ENCODE peak calls at places on chromosomes 4 and X, in five cellular contexts. I is fibroblast of villous mesenchyme, R is tibial nerve, Z is lung, U is sigmoid colon. Q is an unnamed sample.

GRCh38 chr4:113293043-113293560 is 243.6 kb downstream of the ANK2 start:
- DNase-seq in Z (no peak), R (no peak), U (peak), I (peak), Q (no peak)

GRCh38 chr4:80138556-80139538 is 58.5 kb upstream of the PRDM8 start:
- DNase-seq in U (no peak), R (no peak), I (peak), Z (no peak), Q (no peak)

GRCh38 chrX:20591246-20591645 is 324.5 kb upstream of the RPS6KA3 start:
- DNase-seq in Z (no peak), I (no peak), R (no peak), U (no peak), Q (no peak)

GRCh38 chr4:123802082-123802658 is 405.6 kb downstream of the SPRY1 start:
- DNase-seq in U (no peak), I (no peak), R (no peak), Z (no peak), Q (no peak)

GRCh38 chrX:120839506-120839905 is 36.2 kb downstream of the CT47B1 start:
- DNase-seq in U (no peak), Z (no peak), R (no peak), I (peak), Q (no peak)

GRCh38 chr4:86131456-86131855 is 228.4 kb downstream of the MAPK10 start:
- DNase-seq in Z (no peak), U (no peak), I (no peak), R (no peak), Q (no peak)

GRCh38 chr4:76801621-76802545 is 96.1 kb downstream of the SOWAHB start:
- DNase-seq in U (no peak), I (peak), R (no peak), Z (no peak), Q (no peak)

GRCh38 chrX:65745992-65746391 is 78.5 kb downstream of the MSN start:
- DNase-seq in U (no peak), Z (no peak), I (no peak), R (no peak), Q (no peak)

GRCh38 chr4:60400599-60400998 is 799.5 kb upstream of the ADGRL3 start:
- DNase-seq in I (no peak), R (no peak), U (no peak), Z (no peak), Q (no peak)

GRCh38 chr4:86036729-86037128 is 323.1 kb downstream of the MAPK10 start:
- DNase-seq in U (no peak), R (no peak), I (peak), Z (no peak), Q (no peak)

GRCh38 chr4:137960371-137961050 is 281.6 kb downstream of the SLC7A11 start:
- DNase-seq in R (no peak), I (peak), U (no peak), Z (no peak), Q (no peak)

GRCh38 chr4:16418814-16419213 is 192.5 kb upstream of the TAPT1 start:
- DNase-seq in U (no peak), R (no peak), I (peak), Z (no peak), Q (no peak)

GRCh38 chr4:1502501-1502886 is 96.3 kb upstream of the NKX1-1 start:
- DNase-seq in Z (no peak), I (no peak), R (no peak), U (no peak), Q (no peak)

GRCh38 chrX:63394872-63395271 is 43.7 kb upstream of the SPIN4 start:
- DNase-seq in Z (no peak), U (no peak), I (no peak), R (no peak), Q (no peak)

GRCh38 chr4:154982187-154983047 is 201.3 kb downstream of the RBM46 start:
- DNase-seq in R (peak), I (peak), U (no peak), Z (peak), Q (peak)

GRCh38 chr4:10123227-10124101 is 6.9 kb upstream of the WDR1 start:
- DNase-seq in U (no peak), I (peak), Z (no peak), R (no peak), Q (no peak)

GRCh38 chr4:43682551-43682950 is 766.1 kb downstream of the KCTD8 start:
- DNase-seq in R (no peak), I (no peak), U (no peak), Z (no peak), Q (no peak)

GRCh38 chr4:44668521-44668920 is 9.7 kb upstream of the GUF1 start:
- DNase-seq in I (no peak), Z (no peak), U (no peak), R (no peak), Q (no peak)

GRCh38 chrX:150680974-150681373 is 12.2 kb upstream of the MTMR1 start:
- DNase-seq in I (peak), R (no peak), U (no peak), Z (no peak), Q (no peak)

GRCh38 chrX:72131317-72132294 is at the start of gene RTL5:
- DNase-seq in R (peak), Z (peak), U (peak), I (peak), Q (peak)
- TF ChIP-seq CTCF in R (no peak), Z (no peak), U (no peak), I (no peak), Q (no peak)

GRCh38 chr4:181261279-181261678 is 981.9 kb upstream of the TENM3 start:
- DNase-seq in U (no peak), Z (no peak), R (no peak), I (no peak), Q (no peak)
- TF ChIP-seq CTCF in U (no peak), Z (no peak), R (peak), I (no peak), Q (peak)

GRCh38 chr4:163776961-163777360 is 282.5 kb downstream of the TMA16 start:
- DNase-seq in R (no peak), I (no peak), U (no peak), Z (no peak), Q (no peak)
- TF ChIP-seq CTCF in R (no peak), I (no peak), U (no peak), Z (no peak), Q (no peak)

GRCh38 chrX:9957743-9958142 is 9.4 kb upstream of the CLDN34 start:
- DNase-seq in U (no peak), Z (no peak), I (no peak), R (no peak), Q (no peak)
- TF ChIP-seq CTCF in U (no peak), Z (no peak), I (no peak), R (no peak), Q (no peak)

Q was measured in progenitor cell of endocrine pancreas.